ENCODE peak calls at places on chromosomes 2 and 18, in eight cellular contexts. One of them, this sample, is unnamed.

GRCh38 chr2:158079672-158080071 is 22.0 kb upstream of the UPP2 start:
- DNase-seq in H1: no peak
- DNase-seq in AG04450: no peak
- DNase-seq in right lobe of liver: no peak
- DNase-seq in WERI-Rb-1: no peak
- DNase-seq in fibroblast of villous mesenchyme: no peak
- DNase-seq in cardiac muscle cell: no peak
- DNase-seq in spleen: no peak
- DNase-seq in this sample: no peak

GRCh38 chr2:119478188-119479065 is 45.9 kb downstream of the SCTR start:
- DNase-seq in right lobe of liver: no peak
- DNase-seq in AG04450: no peak
- DNase-seq in H1: peak; percentile 35
- DNase-seq in spleen: no peak
- DNase-seq in WERI-Rb-1: no peak
- DNase-seq in fibroblast of villous mesenchyme: no peak
- DNase-seq in cardiac muscle cell: no peak
- DNase-seq in this sample: peak; percentile 5

GRCh38 chr2:189379287-189379630 is 62.0 kb upstream of the WDR75 start:
- DNase-seq in spleen: no peak
- DNase-seq in right lobe of liver: no peak
- DNase-seq in AG04450: no peak
- DNase-seq in WERI-Rb-1: no peak
- DNase-seq in H1: no peak
- DNase-seq in fibroblast of villous mesenchyme: no peak
- DNase-seq in cardiac muscle cell: peak; percentile 52
- DNase-seq in this sample: peak; percentile 4

GRCh38 chr2:18986046-18986445 is 372.4 kb downstream of the OSR1 start:
- DNase-seq in WERI-Rb-1: no peak
- DNase-seq in cardiac muscle cell: no peak
- DNase-seq in fibroblast of villous mesenchyme: no peak
- DNase-seq in AG04450: no peak
- DNase-seq in H1: no peak
- DNase-seq in right lobe of liver: no peak
- DNase-seq in spleen: no peak
- DNase-seq in this sample: no peak

GRCh38 chr2:205721057-205721767 is 38.9 kb downstream of the NRP2 start:
- DNase-seq in fibroblast of villous mesenchyme: no peak
- DNase-seq in WERI-Rb-1: peak; percentile 87
- DNase-seq in right lobe of liver: no peak
- DNase-seq in spleen: no peak
- DNase-seq in AG04450: no peak
- DNase-seq in H1: no peak
- DNase-seq in cardiac muscle cell: no peak
- DNase-seq in this sample: peak; percentile 52

GRCh38 chr2:114727012-114727411 is 284.6 kb downstream of the DPP10 start:
- DNase-seq in H1: no peak
- DNase-seq in right lobe of liver: no peak
- DNase-seq in spleen: no peak
- DNase-seq in cardiac muscle cell: no peak
- DNase-seq in fibroblast of villous mesenchyme: no peak
- DNase-seq in WERI-Rb-1: peak; percentile 9
- DNase-seq in AG04450: no peak
- DNase-seq in this sample: no peak

GRCh38 chr2:20229322-20230201 is 4.6 kb upstream of the SDC1 start:
- DNase-seq in spleen: no peak
- DNase-seq in cardiac muscle cell: peak; percentile 31
- DNase-seq in AG04450: no peak
- DNase-seq in fibroblast of villous mesenchyme: peak; percentile 30
- DNase-seq in WERI-Rb-1: peak; percentile 4
- DNase-seq in right lobe of liver: no peak
- DNase-seq in H1: peak; percentile 14
- DNase-seq in this sample: peak; percentile 22

GRCh38 chr2:159098815-159099455 is 130.5 kb downstream of the TANC1 start:
- DNase-seq in fibroblast of villous mesenchyme: peak; percentile 72
- DNase-seq in right lobe of liver: no peak
- DNase-seq in H1: peak; percentile 1
- DNase-seq in WERI-Rb-1: no peak
- DNase-seq in cardiac muscle cell: peak; percentile 78
- DNase-seq in spleen: no peak
- DNase-seq in AG04450: no peak
- DNase-seq in this sample: no peak

GRCh38 chr2:227325824-227326195 is 759 bp downstream of the MFF start:
- DNase-seq in H1: no peak
- DNase-seq in WERI-Rb-1: peak; percentile 29
- DNase-seq in fibroblast of villous mesenchyme: peak; percentile 59
- DNase-seq in spleen: peak; percentile 85
- DNase-seq in AG04450: no peak
- DNase-seq in cardiac muscle cell: peak; percentile 60
- DNase-seq in right lobe of liver: peak; percentile 51
- DNase-seq in this sample: peak; percentile 47

GRCh38 chr2:67416136-67416535 is 19.0 kb downstream of the ETAA1 start:
- DNase-seq in AG04450: no peak
- DNase-seq in WERI-Rb-1: no peak
- DNase-seq in cardiac muscle cell: peak; percentile 24
- DNase-seq in fibroblast of villous mesenchyme: no peak
- DNase-seq in spleen: no peak
- DNase-seq in H1: no peak
- DNase-seq in right lobe of liver: no peak
- DNase-seq in this sample: no peak

GRCh38 chr2:115939902-115940301 is 1497.5 kb downstream of the DPP10 start:
- DNase-seq in right lobe of liver: no peak
- DNase-seq in AG04450: no peak
- DNase-seq in cardiac muscle cell: no peak
- DNase-seq in fibroblast of villous mesenchyme: no peak
- DNase-seq in spleen: no peak
- DNase-seq in H1: no peak
- DNase-seq in WERI-Rb-1: no peak
- DNase-seq in this sample: no peak

GRCh38 chr2:46495347-46496030 is 16.1 kb downstream of the TMEM247 start:
- DNase-seq in AG04450: no peak
- DNase-seq in WERI-Rb-1: no peak
- DNase-seq in spleen: no peak
- DNase-seq in fibroblast of villous mesenchyme: no peak
- DNase-seq in right lobe of liver: no peak
- DNase-seq in cardiac muscle cell: no peak
- DNase-seq in H1: no peak
- DNase-seq in this sample: no peak

GRCh38 chr2:43993437-43993836 is 2.4 kb downstream of the LRPPRC start:
- DNase-seq in WERI-Rb-1: no peak
- DNase-seq in AG04450: no peak
- DNase-seq in cardiac muscle cell: no peak
- DNase-seq in fibroblast of villous mesenchyme: no peak
- DNase-seq in H1: no peak
- DNase-seq in spleen: no peak
- DNase-seq in right lobe of liver: no peak
- DNase-seq in this sample: no peak

GRCh38 chr2:84959045-84959493 is 11.9 kb upstream of the KCMF1 start:
- DNase-seq in H1: no peak
- DNase-seq in right lobe of liver: no peak
- DNase-seq in WERI-Rb-1: no peak
- DNase-seq in AG04450: no peak
- DNase-seq in spleen: no peak
- DNase-seq in fibroblast of villous mesenchyme: peak; percentile 82
- DNase-seq in cardiac muscle cell: peak; percentile 68
- DNase-seq in this sample: no peak

GRCh38 chr2:95270541-95271081 is 3.6 kb upstream of the PROM2 start:
- DNase-seq in right lobe of liver: peak; percentile 6
- DNase-seq in spleen: peak; percentile 64
- DNase-seq in fibroblast of villous mesenchyme: no peak
- DNase-seq in AG04450: no peak
- DNase-seq in WERI-Rb-1: no peak
- DNase-seq in H1: peak; percentile 23
- DNase-seq in cardiac muscle cell: no peak
- DNase-seq in this sample: no peak

GRCh38 chr18:62324355-62324828 is 718 bp upstream of the TNFRSF11A start:
- DNase-seq in H1: peak; percentile 64
- DNase-seq in WERI-Rb-1: no peak
- DNase-seq in spleen: no peak
- DNase-seq in AG04450: no peak
- DNase-seq in fibroblast of villous mesenchyme: no peak
- DNase-seq in right lobe of liver: no peak
- DNase-seq in cardiac muscle cell: no peak
- DNase-seq in this sample: no peak

GRCh38 chr18:27004056-27004829 is 138.7 kb upstream of the AQP4 start:
- DNase-seq in right lobe of liver: no peak
- DNase-seq in spleen: no peak
- DNase-seq in cardiac muscle cell: peak; percentile 28
- DNase-seq in H1: no peak
- DNase-seq in WERI-Rb-1: no peak
- DNase-seq in AG04450: no peak
- DNase-seq in fibroblast of villous mesenchyme: peak; percentile 3
- DNase-seq in this sample: no peak

GRCh38 chr2:188291617-188292445 is at the start of gene GULP1:
- DNase-seq in spleen: peak; percentile 77
- DNase-seq in cardiac muscle cell: peak; percentile 76
- DNase-seq in WERI-Rb-1: peak; percentile 83
- DNase-seq in fibroblast of villous mesenchyme: peak; percentile 84
- DNase-seq in AG04450: no peak
- DNase-seq in H1: peak; percentile 84
- DNase-seq in right lobe of liver: peak; percentile 68
- DNase-seq in this sample: peak; percentile 86

GRCh38 chr2:69682525-69682924 is 39.0 kb upstream of the AAK1 start:
- DNase-seq in H1: no peak
- DNase-seq in WERI-Rb-1: no peak
- DNase-seq in cardiac muscle cell: no peak
- DNase-seq in spleen: no peak
- DNase-seq in AG04450: no peak
- DNase-seq in right lobe of liver: no peak
- DNase-seq in fibroblast of villous mesenchyme: peak; percentile 37
- DNase-seq in this sample: no peak

GRCh38 chr2:232387451-232388171 is 9.1 kb downstream of the ALPP start:
- DNase-seq in fibroblast of villous mesenchyme: no peak
- DNase-seq in H1: peak; percentile 77
- DNase-seq in WERI-Rb-1: no peak
- DNase-seq in spleen: no peak
- DNase-seq in right lobe of liver: no peak
- DNase-seq in AG04450: no peak
- DNase-seq in cardiac muscle cell: no peak
- DNase-seq in this sample: peak; percentile 65

GRCh38 chr2:197028633-197029032 is 102.1 kb upstream of the PGAP1 start:
- DNase-seq in right lobe of liver: no peak
- DNase-seq in H1: no peak
- DNase-seq in cardiac muscle cell: no peak
- DNase-seq in WERI-Rb-1: no peak
- DNase-seq in spleen: no peak
- DNase-seq in fibroblast of villous mesenchyme: no peak
- DNase-seq in AG04450: no peak
- DNase-seq in this sample: no peak

GRCh38 chr2:70467831-70468810 is 85.5 kb downstream of the TGFA start:
- DNase-seq in spleen: no peak
- DNase-seq in cardiac muscle cell: no peak
- DNase-seq in fibroblast of villous mesenchyme: no peak
- DNase-seq in right lobe of liver: no peak
- DNase-seq in H1: peak; percentile 16
- DNase-seq in WERI-Rb-1: no peak
- DNase-seq in AG04450: no peak
- DNase-seq in this sample: no peak

GRCh38 chr2:99939135-99939534 is 203.3 kb downstream of the AFF3 start:
- DNase-seq in fibroblast of villous mesenchyme: no peak
- DNase-seq in cardiac muscle cell: no peak
- DNase-seq in AG04450: no peak
- DNase-seq in WERI-Rb-1: no peak
- DNase-seq in spleen: no peak
- DNase-seq in H1: no peak
- DNase-seq in right lobe of liver: no peak
- DNase-seq in this sample: no peak

GRCh38 chr18:34942276-34942675 is 98.9 kb upstream of the MAPRE2 start:
- DNase-seq in H1: no peak
- DNase-seq in spleen: no peak
- DNase-seq in fibroblast of villous mesenchyme: no peak
- DNase-seq in right lobe of liver: no peak
- DNase-seq in AG04450: no peak
- DNase-seq in cardiac muscle cell: no peak
- DNase-seq in WERI-Rb-1: no peak
- DNase-seq in this sample: no peak

GRCh38 chr18:34938102-34938501 is 103.1 kb upstream of the MAPRE2 start:
- DNase-seq in AG04450: no peak
- DNase-seq in fibroblast of villous mesenchyme: no peak
- DNase-seq in cardiac muscle cell: no peak
- DNase-seq in WERI-Rb-1: no peak
- DNase-seq in right lobe of liver: no peak
- DNase-seq in H1: no peak
- DNase-seq in spleen: no peak
- DNase-seq in this sample: no peak

GRCh38 chr18:34947711-34948125 is 93.5 kb upstream of the MAPRE2 start:
- DNase-seq in AG04450: peak; percentile 33
- DNase-seq in right lobe of liver: no peak
- DNase-seq in H1: no peak
- DNase-seq in fibroblast of villous mesenchyme: peak; percentile 80
- DNase-seq in spleen: no peak
- DNase-seq in cardiac muscle cell: peak; percentile 61
- DNase-seq in WERI-Rb-1: no peak
- DNase-seq in this sample: no peak

GRCh38 chr18:34942975-34943374 is 98.2 kb upstream of the MAPRE2 start:
- DNase-seq in spleen: no peak
- DNase-seq in H1: no peak
- DNase-seq in fibroblast of villous mesenchyme: no peak
- DNase-seq in AG04450: no peak
- DNase-seq in WERI-Rb-1: no peak
- DNase-seq in cardiac muscle cell: no peak
- DNase-seq in right lobe of liver: no peak
- DNase-seq in this sample: no peak

GRCh38 chr18:34943587-34943986 is 97.6 kb upstream of the MAPRE2 start:
- DNase-seq in cardiac muscle cell: no peak
- DNase-seq in H1: no peak
- DNase-seq in fibroblast of villous mesenchyme: no peak
- DNase-seq in spleen: no peak
- DNase-seq in AG04450: no peak
- DNase-seq in right lobe of liver: no peak
- DNase-seq in WERI-Rb-1: no peak
- DNase-seq in this sample: no peak
- H3K4me3 ChIP-seq in cardiac muscle cell: no peak overlapping the region
- H3K4me3 ChIP-seq in H1: no peak overlapping the region
- H3K4me3 ChIP-seq in fibroblast of villous mesenchyme: no peak overlapping the region
- H3K4me3 ChIP-seq in spleen: no peak overlapping the region
- H3K4me3 ChIP-seq in AG04450: no peak overlapping the region
- H3K4me3 ChIP-seq in right lobe of liver: no peak overlapping the region
- H3K4me3 ChIP-seq in WERI-Rb-1: no peak overlapping the region
- H3K4me3 ChIP-seq in this sample: no peak overlapping the region

GRCh38 chr18:9150116-9150515 is 13.5 kb downstream of the ANKRD12 start:
- DNase-seq in fibroblast of villous mesenchyme: no peak
- DNase-seq in spleen: no peak
- DNase-seq in H1: no peak
- DNase-seq in cardiac muscle cell: no peak
- DNase-seq in AG04450: no peak
- DNase-seq in right lobe of liver: no peak
- DNase-seq in WERI-Rb-1: no peak
- DNase-seq in this sample: no peak
- H3K4me3 ChIP-seq in fibroblast of villous mesenchyme: no peak overlapping the region
- H3K4me3 ChIP-seq in spleen: no peak overlapping the region
- H3K4me3 ChIP-seq in H1: no peak overlapping the region
- H3K4me3 ChIP-seq in cardiac muscle cell: no peak overlapping the region
- H3K4me3 ChIP-seq in AG04450: no peak overlapping the region
- H3K4me3 ChIP-seq in right lobe of liver: no peak overlapping the region
- H3K4me3 ChIP-seq in WERI-Rb-1: no peak overlapping the region
- H3K4me3 ChIP-seq in this sample: no peak overlapping the region

GRCh38 chr2:104856086-104856972 is 2.4 kb downstream of the POU3F3 start:
- DNase-seq in right lobe of liver: no peak
- DNase-seq in fibroblast of villous mesenchyme: no peak
- DNase-seq in cardiac muscle cell: no peak
- DNase-seq in H1: peak; percentile 76
- DNase-seq in AG04450: no peak
- DNase-seq in spleen: peak; percentile 76
- DNase-seq in WERI-Rb-1: no peak
- DNase-seq in this sample: peak; percentile 71
- H3K4me3 ChIP-seq in right lobe of liver: no peak overlapping the region
- H3K4me3 ChIP-seq in fibroblast of villous mesenchyme: no peak overlapping the region
- H3K4me3 ChIP-seq in cardiac muscle cell: no peak overlapping the region
- H3K4me3 ChIP-seq in H1: peak overlapping the region; percentile 22
- H3K4me3 ChIP-seq in AG04450: no peak overlapping the region
- H3K4me3 ChIP-seq in spleen: peak overlapping the region; percentile 30
- H3K4me3 ChIP-seq in WERI-Rb-1: no peak overlapping the region
- H3K4me3 ChIP-seq in this sample: no peak overlapping the region

GRCh38 chr18:3449702-3450357 is at the start of gene TGIF1:
- DNase-seq in AG04450: no peak
- DNase-seq in right lobe of liver: peak; percentile 88
- DNase-seq in cardiac muscle cell: peak; percentile 92
- DNase-seq in fibroblast of villous mesenchyme: peak; percentile 79
- DNase-seq in H1: peak; percentile 82
- DNase-seq in WERI-Rb-1: peak; percentile 84
- DNase-seq in spleen: peak; percentile 93
- DNase-seq in this sample: peak; percentile 92
- H3K4me3 ChIP-seq in AG04450: peak within 1 kb of the TSS; percentile 89
- H3K4me3 ChIP-seq in right lobe of liver: peak within 1 kb of the TSS; percentile 79
- H3K4me3 ChIP-seq in cardiac muscle cell: peak within 1 kb of the TSS; percentile 97
- H3K4me3 ChIP-seq in fibroblast of villous mesenchyme: peak within 1 kb of the TSS; percentile 99
- H3K4me3 ChIP-seq in H1: peak within 1 kb of the TSS; percentile 98
- H3K4me3 ChIP-seq in WERI-Rb-1: peak within 1 kb of the TSS; percentile 80
- H3K4me3 ChIP-seq in spleen: peak within 1 kb of the TSS; percentile 60
- H3K4me3 ChIP-seq in this sample: peak within 1 kb of the TSS; percentile 54

This sample was measured in H7.